ENCODE peak calls at places on chromosome 2, in seven cellular contexts. O, B, E, V, R, D and J are unnamed samples. For H3K4me1, the result is how much of the 10 kb centered on the place peaks cover.

GRCh38 chr2:203535078-203535783 is at the start of gene RAPH1:
- DNase-seq in O (peak), B (peak), E (peak), V (peak), R (peak), D (peak), J (peak)

GRCh38 chr2:73112026-73112912 is 479 bp downstream of the RAB11FIP5 start:
- DNase-seq in O (peak), B (peak), E (peak), V (no peak), R (peak), D (peak), J (no peak)

GRCh38 chr2:197708331-197708730 is 3.2 kb downstream of the MARS2 start:
- DNase-seq in O (no peak), B (no peak), E (no peak), V (no peak), R (no peak), D (no peak), J (no peak)

GRCh38 chr2:168663993-168664392 is 138.4 kb upstream of the NOSTRIN start:
- DNase-seq in O (no peak), B (no peak), E (no peak), V (no peak), R (no peak), D (no peak), J (no peak)

GRCh38 chr2:168490015-168490874 is 34.2 kb downstream of the CERS6 start:
- DNase-seq in O (no peak), B (no peak), E (peak), V (no peak), R (no peak), D (no peak), J (no peak)

GRCh38 chr2:128982670-128983069 is 664.0 kb upstream of the HS6ST1 start:
- DNase-seq in O (no peak), B (no peak), E (no peak), V (no peak), R (no peak), D (no peak), J (no peak)

GRCh38 chr2:158034198-158034831 is 67.4 kb upstream of the UPP2 start:
- DNase-seq in O (no peak), B (peak), E (peak), V (no peak), R (peak), D (no peak), J (peak)

GRCh38 chr2:105934467-105934866 is 189.8 kb downstream of the NCK2 start:
- DNase-seq in O (no peak), B (no peak), E (no peak), V (peak), R (no peak), D (no peak), J (no peak)

GRCh38 chr2:12797815-12798214 is 81.1 kb downstream of the TRIB2 start:
- DNase-seq in O (no peak), B (no peak), E (no peak), V (no peak), R (no peak), D (no peak), J (no peak)

GRCh38 chr2:224562831-224563230 is 22.3 kb downstream of the CUL3 start:
- DNase-seq in O (no peak), B (no peak), E (no peak), V (no peak), R (peak), D (no peak), J (no peak)

GRCh38 chr2:224560549-224560948 is 24.6 kb downstream of the CUL3 start:
- DNase-seq in O (no peak), B (no peak), E (no peak), V (no peak), R (no peak), D (no peak), J (no peak)

GRCh38 chr2:224563537-224563936 is 21.6 kb downstream of the CUL3 start:
- DNase-seq in O (no peak), B (no peak), E (no peak), V (no peak), R (no peak), D (no peak), J (no peak)

GRCh38 chr2:224565452-224566035 is 19.6 kb downstream of the CUL3 start:
- DNase-seq in O (no peak), B (no peak), E (no peak), V (no peak), R (no peak), D (no peak), J (no peak)

GRCh38 chr2:224561234-224562005 is 23.7 kb downstream of the CUL3 start:
- DNase-seq in O (no peak), B (no peak), E (no peak), V (no peak), R (no peak), D (no peak), J (no peak)
- H3K4me1 ChIP-seq in O (half or more), B (under half), E (under half), V (half or more), R (under half), D (under half), J (under half)

GRCh38 chr2:224796695-224797305 is 80.6 kb upstream of the CCDC195 start:
- DNase-seq in O (no peak), B (no peak), E (no peak), V (no peak), R (no peak), D (no peak), J (no peak)
- H3K4me3 ChIP-seq in O (no peak), B (no peak), E (no peak), V (no peak), R (no peak), D (no peak), J (no peak)

DNA sequence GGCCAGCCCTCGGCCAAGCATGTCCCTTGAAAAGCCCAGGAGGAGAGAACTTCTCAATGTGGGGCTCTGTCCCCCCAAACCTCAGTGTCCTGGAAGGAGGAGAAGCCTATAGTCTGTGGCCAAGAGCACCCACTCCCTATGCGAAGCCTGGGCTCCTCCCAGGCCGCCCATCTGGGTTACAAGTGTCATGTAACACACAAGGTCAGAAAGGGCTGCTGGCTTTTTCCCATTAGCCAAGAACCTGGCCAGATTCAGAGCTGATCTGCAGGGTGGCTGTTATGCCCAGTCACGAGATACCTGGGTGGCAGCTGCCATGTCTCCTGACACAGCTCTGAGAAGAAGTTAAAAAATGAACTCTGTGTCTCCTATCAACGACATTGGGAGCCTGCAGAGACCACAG is 170.7 kb downstream of the TNS1 start:
- DNase-seq in O (no peak), B (no peak), E (no peak), V (no peak), R (no peak), D (no peak), J (no peak)
- H3K4me1 ChIP-seq in O (half or more), B (under half), E (under half), V (under half), R (under half), D (under half), J (under half)

GRCh38 chr2:74424139-74424992 is 2.8 kb downstream of the WDR54 start:
- DNase-seq in O (no peak), B (no peak), E (no peak), V (no peak), R (no peak), D (no peak), J (no peak)

GRCh38 chr2:74425523-74425922 is 4.0 kb downstream of the WDR54 start:
- DNase-seq in O (no peak), B (no peak), E (no peak), V (no peak), R (peak), D (no peak), J (no peak)

GRCh38 chr2:74421248-74421870 is at the start of the genes C2orf81 and WDR54:
- DNase-seq in O (peak), B (peak), E (peak), V (peak), R (peak), D (peak), J (peak)

GRCh38 chr2:74424995-74425406 is 3.5 kb downstream of the WDR54 start:
- DNase-seq in O (no peak), B (no peak), E (no peak), V (no peak), R (no peak), D (no peak), J (no peak)

DNA sequence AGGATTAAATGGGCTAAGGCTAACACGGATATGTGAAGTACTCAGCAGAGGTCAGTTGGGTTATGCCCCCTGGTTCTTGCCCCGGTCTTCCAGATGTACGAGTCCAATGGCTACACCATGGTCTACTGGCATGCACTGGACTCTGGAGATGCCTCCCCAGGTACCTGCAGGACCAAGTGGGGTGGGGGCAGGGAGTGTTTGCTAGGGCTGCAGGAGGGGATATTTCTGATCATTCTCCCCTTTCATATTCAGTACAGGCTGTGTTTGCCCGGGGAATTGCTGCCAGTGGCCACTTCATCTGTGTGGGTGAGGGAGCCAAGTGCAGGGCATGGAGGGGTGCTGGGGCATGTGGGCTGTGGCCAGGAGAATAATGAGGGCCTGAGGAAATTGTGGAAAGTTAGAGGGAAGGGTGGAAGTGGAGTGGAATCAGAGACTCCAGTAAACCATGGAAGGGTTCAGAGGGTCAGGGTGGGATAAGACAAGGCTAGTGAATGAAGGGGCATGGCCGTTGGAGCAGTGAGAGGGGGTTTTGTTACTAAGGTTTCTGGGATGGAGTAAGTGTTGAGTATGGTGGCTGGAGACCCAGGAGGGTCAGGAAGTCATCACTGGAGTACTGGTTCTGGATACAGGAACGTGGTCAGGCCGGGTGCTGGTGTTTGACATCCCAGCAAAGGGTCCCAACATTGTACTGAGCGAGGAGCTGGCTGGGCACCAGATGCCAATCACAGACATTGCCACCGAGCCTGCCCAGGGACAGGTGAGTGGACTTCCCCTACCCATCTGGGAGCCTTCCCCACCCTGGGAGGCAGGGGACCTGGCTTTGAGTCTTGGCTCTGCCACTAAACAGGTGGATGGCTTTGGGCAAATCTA is 1.9 kb downstream of the WDR54 start:
- DNase-seq in O (no peak), B (no peak), E (no peak), V (no peak), R (peak), D (no peak), J (no peak)
- H3K4me3 ChIP-seq in O (no peak), B (no peak), E (no peak), V (no peak), R (no peak), D (no peak), J (no peak)

DNA sequence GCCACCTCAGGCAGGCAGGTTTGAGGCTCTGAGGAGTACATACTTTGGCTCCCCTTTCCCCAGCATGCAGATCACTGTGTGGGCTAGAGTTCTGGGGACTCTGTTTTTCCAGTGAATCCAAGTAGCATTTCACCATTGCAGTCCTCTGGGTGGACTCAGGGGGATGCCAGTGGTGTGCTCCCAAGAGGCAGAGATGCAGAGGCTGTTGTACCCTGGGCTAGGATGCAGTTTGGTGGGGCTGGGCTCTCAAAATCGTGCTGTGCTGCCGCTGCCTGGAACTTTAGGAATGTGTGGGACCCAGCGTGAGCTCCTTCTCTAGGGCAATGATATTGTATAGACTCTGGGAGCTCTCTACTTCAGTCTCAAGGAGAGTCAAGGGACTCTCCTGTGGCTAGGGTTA is 104.9 kb downstream of the MYO3B start:
- DNase-seq in O (no peak), B (no peak), E (no peak), V (no peak), R (no peak), D (no peak), J (no peak)
- H3K4me1 ChIP-seq in O (under half), B (under half), E (under half), V (under half), R (under half), D (under half), J (under half)